ENCODE peak calls at places on chromosomes 4 and X, in nine cellular contexts. A, N, I, Z, F, L, R, D and T are unnamed samples.

GRCh38 chr4:629916-630641 is 4.7 kb downstream of the PDE6B start:
- DNase-seq in D (no peak), I (no peak), Z (no peak), N (peak; percentile 24), L (peak; percentile 10), F (no peak), A (no peak), R (no peak), T (no peak)

GRCh38 chr4:185396724-185397402 is at the start of gene ANKRD37:
- DNase-seq in A (peak; percentile 24), Z (peak; percentile 38), F (peak; percentile 35), L (peak; percentile 51), I (peak; percentile 38), R (peak; percentile 92), D (no peak), N (peak; percentile 43), T (peak; percentile 53)

GRCh38 chr4:71711985-71712348 is 71.9 kb downstream of the GC start:
- DNase-seq in A (no peak), N (no peak), F (no peak), L (no peak), R (no peak), Z (no peak), D (no peak), I (peak; percentile 58), T (no peak)

GRCh38 chrX:151039351-151039750 is 56.2 kb downstream of the HMGB3 start:
- DNase-seq in R (no peak), Z (no peak), D (no peak), L (no peak), N (no peak), A (no peak), F (no peak), I (no peak), T (no peak)

GRCh38 chrX:21840199-21840557 is 761 bp downstream of the MBTPS2 start:
- DNase-seq in F (no peak), R (no peak), A (no peak), N (no peak), Z (no peak), I (peak; percentile 15), D (no peak), L (no peak), T (no peak)

GRCh38 chrX:91311969-91312368 is 122.7 kb upstream of the PABPC5 start:
- DNase-seq in A (no peak), N (no peak), L (no peak), R (no peak), F (no peak), I (no peak), D (no peak), Z (no peak), T (no peak)

GRCh38 chr4:147108409-147108808 is 162.7 kb upstream of the TTC29 start:
- DNase-seq in R (no peak), Z (no peak), A (peak; percentile 45), L (no peak), D (no peak), F (no peak), N (no peak), I (peak; percentile 47), T (peak; percentile 44)

GRCh38 chr4:89307446-89308160 is at the start of gene GPRIN3:
- DNase-seq in I (peak; percentile 23), A (peak; percentile 21), Z (peak; percentile 57), R (no peak), F (peak; percentile 42), N (peak; percentile 86), L (peak; percentile 36), D (no peak), T (peak; percentile 26)

GRCh38 chrX:131895002-131895401 is 128.1 kb upstream of the STK26 start:
- DNase-seq in F (no peak), L (no peak), Z (no peak), R (no peak), D (no peak), A (peak; percentile 19), I (peak; percentile 58), N (no peak), T (peak; percentile 3)

GRCh38 chr4:37661643-37662221 is 24.4 kb downstream of the RELL1 start:
- DNase-seq in Z (no peak), A (peak; percentile 61), L (no peak), D (no peak), I (peak; percentile 70), F (no peak), N (no peak), R (no peak), T (no peak)

GRCh38 chrX:70322784-70323183 is 32.9 kb downstream of the KIF4A start:
- DNase-seq in Z (no peak), N (no peak), L (no peak), F (no peak), I (no peak), A (no peak), R (no peak), D (no peak), T (no peak)

GRCh38 chr4:1051472-1051871 is 40.0 kb downstream of the FGFRL1 start:
- DNase-seq in A (no peak), I (no peak), F (no peak), R (no peak), D (no peak), Z (no peak), L (no peak), N (no peak), T (no peak)

GRCh38 chrX:50035119-50035518 is 112.7 kb downstream of the CLCN5 start:
- DNase-seq in A (no peak), I (no peak), N (no peak), F (no peak), R (no peak), L (no peak), D (no peak), Z (no peak), T (no peak)

DNA sequence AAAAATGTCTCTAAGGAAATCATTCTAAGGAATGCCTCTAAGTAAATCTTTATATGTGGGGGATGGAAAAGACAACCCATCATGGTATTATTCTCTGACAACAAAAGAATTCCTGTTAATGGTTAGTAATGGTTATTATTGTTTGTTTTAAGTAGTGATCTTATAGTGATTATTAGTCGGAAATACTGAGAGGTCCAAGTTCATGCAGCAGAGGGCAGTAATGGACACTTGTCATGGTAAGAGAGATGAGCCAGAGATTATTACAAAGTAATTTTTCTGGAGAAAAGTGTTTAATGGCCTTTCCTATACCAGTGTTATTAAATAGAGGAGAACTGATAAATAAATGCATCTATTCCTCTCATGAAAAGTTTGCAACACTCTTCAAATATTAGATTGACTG is 8.1 kb upstream of the DKK2 start:
- DNase-seq in A (no peak), D (no peak), R (no peak), I (no peak), N (no peak), L (no peak), Z (peak; percentile 7), F (no peak), T (no peak)
- TF ChIP-seq CTCF in A (peak; percentile 12), D (peak; percentile 20), R (no peak), I (no peak), N (peak; percentile 51), L (no peak), Z (peak; percentile 46), F (no peak), T (peak; percentile 22)

GRCh38 chr4:76377922-76378321 is 43.0 kb downstream of the CCDC158 start:
- DNase-seq in N (peak; percentile 58), L (no peak), D (no peak), F (no peak), Z (peak; percentile 61), A (peak; percentile 64), R (no peak), I (peak; percentile 58), T (peak; percentile 57)
- TF ChIP-seq CTCF in N (peak; percentile 70), L (peak; percentile 15), D (peak; percentile 58), F (no peak), Z (peak; percentile 72), A (peak; percentile 43), R (no peak), I (peak; percentile 71), T (peak; percentile 64)

DNA sequence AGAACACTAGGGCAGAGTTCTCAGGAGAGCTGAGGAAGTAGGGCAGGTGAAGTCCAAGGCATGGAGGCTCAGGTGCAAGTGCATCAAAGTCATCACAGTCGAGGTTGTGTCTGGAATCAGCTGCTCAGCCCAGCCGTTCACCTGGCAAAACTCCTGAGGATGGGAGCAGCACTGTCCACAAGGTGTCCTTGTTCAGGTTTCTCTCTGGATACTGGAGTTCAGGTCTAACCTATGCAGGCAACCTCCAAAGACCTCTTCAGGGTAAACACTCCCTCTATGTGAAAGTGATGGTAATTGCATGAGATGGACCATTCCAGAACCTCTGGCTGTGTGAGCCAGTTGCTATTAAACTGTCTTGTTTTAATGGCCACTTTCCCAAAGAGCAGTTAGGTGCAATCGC is 120.2 kb upstream of the PSAPL1 start:
- DNase-seq in I (no peak), A (no peak), Z (no peak), L (no peak), F (no peak), D (no peak), R (no peak), N (no peak), T (no peak)
- TF ChIP-seq CTCF in I (peak; percentile 3), A (no peak), Z (no peak), L (no peak), F (no peak), D (no peak), R (no peak), N (no peak), T (no peak)

GRCh38 chr4:2949782-2950125 is 13.5 kb downstream of the NOP14 start:
- DNase-seq in L (no peak), N (no peak), A (no peak), R (peak; percentile 71), Z (no peak), I (no peak), D (no peak), F (no peak), T (no peak)

GRCh38 chr4:2953496-2953895 is 9.7 kb downstream of the NOP14 start:
- DNase-seq in L (no peak), R (no peak), Z (no peak), A (no peak), N (no peak), F (no peak), I (no peak), D (no peak), T (no peak)

GRCh38 chr4:2958446-2958845 is 4.8 kb downstream of the NOP14 start:
- DNase-seq in A (peak; percentile 29), R (no peak), N (no peak), D (no peak), I (peak; percentile 80), Z (no peak), F (no peak), L (no peak), T (peak; percentile 20)

GRCh38 chr4:2950221-2950989 is 12.8 kb downstream of the NOP14 start:
- DNase-seq in A (no peak), R (no peak), I (no peak), F (no peak), L (no peak), Z (no peak), D (no peak), N (no peak), T (peak; percentile 37)

DNA sequence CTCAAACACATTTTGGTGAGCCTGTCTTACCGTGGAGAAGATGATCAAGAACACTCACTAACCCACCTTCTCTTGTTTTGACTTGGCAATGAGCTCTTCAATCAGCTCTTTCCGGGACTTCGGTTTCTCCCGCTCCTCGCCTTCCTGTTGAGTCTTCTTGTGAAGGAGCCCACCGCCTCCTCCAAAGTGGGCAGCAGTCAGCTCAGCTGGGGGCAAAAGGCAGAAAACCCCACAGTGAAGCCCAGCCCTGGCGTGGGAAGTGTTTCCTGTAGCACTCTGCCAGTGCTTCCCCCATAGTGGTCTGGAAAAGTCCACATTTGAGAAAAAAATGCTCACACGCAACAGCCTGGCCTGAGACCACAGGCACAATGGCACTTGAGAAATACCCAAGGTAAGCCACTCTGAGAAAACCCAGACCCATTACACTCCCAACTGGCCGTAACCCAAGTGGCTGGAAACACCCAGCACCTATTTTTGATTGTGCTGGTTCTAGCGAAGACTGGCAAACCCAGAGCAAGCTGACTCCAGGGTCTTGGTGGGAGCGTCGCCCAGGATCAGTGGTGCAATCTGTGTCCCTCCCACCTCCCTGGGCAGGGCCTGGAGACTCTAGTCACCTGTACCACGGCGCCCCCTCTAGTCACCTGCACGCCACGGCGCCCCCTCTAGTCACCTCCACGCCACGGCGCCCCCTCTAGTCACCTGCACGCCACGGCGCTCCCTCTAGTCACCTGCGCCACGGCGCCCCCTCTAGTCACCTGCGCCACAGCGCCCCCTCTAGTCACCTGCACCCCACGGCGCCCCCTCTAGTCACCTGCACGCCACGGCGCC is 8.6 kb downstream of the NOP14 start:
- DNase-seq in Z (no peak), N (peak; percentile 61), R (peak; percentile 76), A (no peak), D (peak; percentile 78), F (no peak), I (no peak), L (no peak), T (no peak)
- TF ChIP-seq CTCF in Z (peak; percentile 65), N (no peak), R (no peak), A (no peak), D (peak; percentile 50), F (no peak), I (no peak), L (no peak), T (no peak)